ENCODE peak calls at places on chromosomes 4 and X, in four cellular contexts. One of them, this sample, is unnamed. For H3K9me3, the result is how much of the 10 kb centered on the place peaks cover.

GRCh38 chrX:119272882-119273806 is 37.1 kb downstream of the PGRMC1 start:
- DNase-seq in heart right ventricle: peak
- DNase-seq in endodermal cell: peak
- DNase-seq in breast epithelium: no peak
- DNase-seq in this sample: peak

GRCh38 chr4:53854991-53855885 is 209.2 kb downstream of the CHIC2 start:
- DNase-seq in heart right ventricle: no peak
- DNase-seq in endodermal cell: no peak
- DNase-seq in breast epithelium: no peak
- DNase-seq in this sample: no peak

GRCh38 chr4:135838889-135839288 is 1637.3 kb upstream of the PABPC4L start:
- DNase-seq in heart right ventricle: no peak
- DNase-seq in endodermal cell: peak
- DNase-seq in breast epithelium: no peak
- DNase-seq in this sample: no peak

GRCh38 chr4:4866833-4867744 is 7.6 kb downstream of the MSX1 start:
- DNase-seq in heart right ventricle: peak
- DNase-seq in endodermal cell: peak
- DNase-seq in breast epithelium: no peak
- DNase-seq in this sample: no peak

GRCh38 chr4:2079006-2079405 is 19.9 kb downstream of the NAT8L start:
- DNase-seq in heart right ventricle: no peak
- DNase-seq in endodermal cell: peak
- DNase-seq in breast epithelium: peak
- DNase-seq in this sample: no peak

GRCh38 chrX:19953145-19953544 is 37.7 kb downstream of the BCLAF3 start:
- DNase-seq in heart right ventricle: no peak
- DNase-seq in endodermal cell: no peak
- DNase-seq in breast epithelium: no peak
- DNase-seq in this sample: no peak

GRCh38 chrX:2577844-2578444 is 77.2 kb upstream of the DHRSX start:
- DNase-seq in heart right ventricle: no peak
- DNase-seq in endodermal cell: no peak
- DNase-seq in breast epithelium: no peak
- DNase-seq in this sample: no peak

GRCh38 chr4:102042843-102043802 is 252.6 kb downstream of the BANK1 start:
- DNase-seq in heart right ventricle: no peak
- DNase-seq in endodermal cell: no peak
- DNase-seq in breast epithelium: no peak
- DNase-seq in this sample: no peak

GRCh38 chrX:41923925-41924693 is 755 bp upstream of the CASK start:
- DNase-seq in heart right ventricle: peak
- DNase-seq in endodermal cell: peak
- DNase-seq in breast epithelium: no peak
- DNase-seq in this sample: no peak

GRCh38 chrX:133185938-133186337 is 32.2 kb downstream of the TFDP3 start:
- DNase-seq in heart right ventricle: no peak
- DNase-seq in endodermal cell: no peak
- DNase-seq in breast epithelium: no peak
- DNase-seq in this sample: no peak

GRCh38 chrX:13489451-13489850 is 80.0 kb upstream of the EGFL6 start:
- DNase-seq in heart right ventricle: peak
- DNase-seq in endodermal cell: no peak
- DNase-seq in breast epithelium: no peak
- DNase-seq in this sample: no peak

GRCh38 chr4:47031011-47031678 is at the start of gene GABRB1:
- DNase-seq in heart right ventricle: peak
- DNase-seq in endodermal cell: peak
- DNase-seq in breast epithelium: no peak
- DNase-seq in this sample: no peak

GRCh38 chr4:73726000-73726399 is 14.4 kb upstream of the CXCL8 start:
- DNase-seq in heart right ventricle: no peak
- DNase-seq in endodermal cell: no peak
- DNase-seq in breast epithelium: no peak
- DNase-seq in this sample: no peak

GRCh38 chr4:138110815-138111214 is 131.3 kb downstream of the SLC7A11 start:
- DNase-seq in heart right ventricle: no peak
- DNase-seq in endodermal cell: no peak
- DNase-seq in breast epithelium: no peak
- DNase-seq in this sample: no peak

GRCh38 chr4:124111922-124112321 is 600.6 kb downstream of the ANKRD50 start:
- DNase-seq in heart right ventricle: peak
- DNase-seq in endodermal cell: peak
- DNase-seq in breast epithelium: no peak
- DNase-seq in this sample: no peak

GRCh38 chr4:66855956-66856355 is 689.3 kb downstream of the CENPC start:
- DNase-seq in heart right ventricle: no peak
- DNase-seq in endodermal cell: no peak
- DNase-seq in breast epithelium: no peak
- DNase-seq in this sample: no peak

GRCh38 chr4:98027827-98028226 is 115.4 kb downstream of the STPG2 start:
- DNase-seq in heart right ventricle: no peak
- DNase-seq in endodermal cell: peak
- DNase-seq in breast epithelium: no peak
- DNase-seq in this sample: no peak

GRCh38 chr4:117417856-117418255 is 332.5 kb upstream of the TRAM1L1 start:
- DNase-seq in heart right ventricle: no peak
- DNase-seq in endodermal cell: no peak
- DNase-seq in breast epithelium: no peak
- DNase-seq in this sample: no peak

GRCh38 chrX:7190157-7190556 is 42.2 kb upstream of the PUDP start:
- DNase-seq in heart right ventricle: no peak
- DNase-seq in endodermal cell: no peak
- DNase-seq in breast epithelium: no peak
- DNase-seq in this sample: no peak

GRCh38 chr4:152850377-152850776 is 70.6 kb downstream of the ARFIP1 start:
- DNase-seq in heart right ventricle: peak
- DNase-seq in endodermal cell: peak
- DNase-seq in breast epithelium: no peak
- DNase-seq in this sample: peak

GRCh38 chrX:12228862-12229261 is 90.6 kb downstream of the FRMPD4 start:
- DNase-seq in heart right ventricle: no peak
- DNase-seq in endodermal cell: no peak
- DNase-seq in breast epithelium: no peak
- DNase-seq in this sample: no peak

GRCh38 chr4:167028976-167029375 is 205.3 kb downstream of the SPOCK3 start:
- DNase-seq in heart right ventricle: no peak
- DNase-seq in endodermal cell: no peak
- DNase-seq in breast epithelium: no peak
- DNase-seq in this sample: no peak

GRCh38 chrX:133337250-133337649 is 78.0 kb downstream of the GPC4 start:
- DNase-seq in heart right ventricle: peak
- DNase-seq in endodermal cell: no peak
- DNase-seq in breast epithelium: peak
- DNase-seq in this sample: no peak

GRCh38 chr4:26412381-26413372 is 77.6 kb downstream of the CCKAR start:
- DNase-seq in heart right ventricle: peak
- DNase-seq in endodermal cell: no peak
- DNase-seq in breast epithelium: no peak
- DNase-seq in this sample: no peak

GRCh38 chr4:159175165-159175988 is 72.5 kb downstream of the RAPGEF2 start:
- DNase-seq in heart right ventricle: peak
- DNase-seq in endodermal cell: peak
- DNase-seq in breast epithelium: no peak
- DNase-seq in this sample: peak

GRCh38 chrX:34659575-34659974 is 2.5 kb upstream of the TMEM47 start:
- DNase-seq in heart right ventricle: no peak
- DNase-seq in endodermal cell: peak
- DNase-seq in breast epithelium: no peak
- DNase-seq in this sample: no peak

GRCh38 chr4:36494016-36494415 is 212.6 kb downstream of the DTHD1 start:
- DNase-seq in heart right ventricle: no peak
- DNase-seq in endodermal cell: no peak
- DNase-seq in breast epithelium: no peak
- DNase-seq in this sample: no peak

GRCh38 chr4:110088670-110089069 is 109.7 kb downstream of the ELOVL6 start:
- DNase-seq in heart right ventricle: no peak
- DNase-seq in endodermal cell: no peak
- DNase-seq in breast epithelium: no peak
- DNase-seq in this sample: no peak

GRCh38 chr4:102116121-102116520 is 229.2 kb downstream of the SLC39A8 start:
- DNase-seq in heart right ventricle: no peak
- DNase-seq in endodermal cell: no peak
- DNase-seq in breast epithelium: no peak
- DNase-seq in this sample: no peak

GRCh38 chrX:17291141-17291900 is 83.7 kb upstream of the NHS start:
- DNase-seq in heart right ventricle: no peak
- DNase-seq in endodermal cell: no peak
- DNase-seq in breast epithelium: no peak
- DNase-seq in this sample: no peak

GRCh38 chrX:7996414-7996813 is 69.2 kb upstream of the PNPLA4 start:
- DNase-seq in heart right ventricle: peak
- DNase-seq in endodermal cell: peak
- DNase-seq in breast epithelium: no peak
- DNase-seq in this sample: no peak

GRCh38 chr4:36242629-36243354 is 1.5 kb downstream of the ARAP2 start:
- DNase-seq in heart right ventricle: no peak
- DNase-seq in endodermal cell: no peak
- DNase-seq in breast epithelium: no peak
- DNase-seq in this sample: no peak

GRCh38 chr4:26048378-26048882 is 134.4 kb downstream of the SMIM20 start:
- DNase-seq in heart right ventricle: peak
- DNase-seq in endodermal cell: no peak
- DNase-seq in breast epithelium: no peak
- DNase-seq in this sample: no peak

GRCh38 chr4:122170775-122171174 is 18.6 kb downstream of the BLTP1 start:
- DNase-seq in heart right ventricle: no peak
- DNase-seq in endodermal cell: no peak
- DNase-seq in breast epithelium: no peak
- DNase-seq in this sample: no peak

GRCh38 chrX:135389717-135390116 is 32.0 kb upstream of the SMIM10L2A start:
- DNase-seq in heart right ventricle: no peak
- DNase-seq in endodermal cell: no peak
- DNase-seq in breast epithelium: no peak
- DNase-seq in this sample: no peak

GRCh38 chr4:157220026-157220881 is at the start of gene GRIA2:
- DNase-seq in heart right ventricle: peak
- DNase-seq in endodermal cell: peak
- DNase-seq in breast epithelium: peak
- DNase-seq in this sample: no peak

GRCh38 chr4:157221895-157222763 is 1.6 kb downstream of the GRIA2 start:
- DNase-seq in heart right ventricle: no peak
- DNase-seq in endodermal cell: peak
- DNase-seq in breast epithelium: peak
- DNase-seq in this sample: no peak

GRCh38 chr4:157221426-157221894 is 932 bp downstream of the GRIA2 start:
- DNase-seq in heart right ventricle: no peak
- DNase-seq in endodermal cell: no peak
- DNase-seq in breast epithelium: no peak
- DNase-seq in this sample: no peak

GRCh38 chr4:157222764-157223145 is 2.2 kb downstream of the GRIA2 start:
- DNase-seq in heart right ventricle: no peak
- DNase-seq in endodermal cell: no peak
- DNase-seq in breast epithelium: no peak
- DNase-seq in this sample: no peak

GRCh38 chr4:157217708-157218107 is 2.8 kb upstream of the GRIA2 start:
- DNase-seq in heart right ventricle: no peak
- DNase-seq in endodermal cell: no peak
- DNase-seq in breast epithelium: no peak
- DNase-seq in this sample: no peak
- TF ChIP-seq CTCF in heart right ventricle: peak
- TF ChIP-seq CTCF in endodermal cell: peak
- TF ChIP-seq CTCF in breast epithelium: no peak
- TF ChIP-seq CTCF in this sample: no peak

DNA sequence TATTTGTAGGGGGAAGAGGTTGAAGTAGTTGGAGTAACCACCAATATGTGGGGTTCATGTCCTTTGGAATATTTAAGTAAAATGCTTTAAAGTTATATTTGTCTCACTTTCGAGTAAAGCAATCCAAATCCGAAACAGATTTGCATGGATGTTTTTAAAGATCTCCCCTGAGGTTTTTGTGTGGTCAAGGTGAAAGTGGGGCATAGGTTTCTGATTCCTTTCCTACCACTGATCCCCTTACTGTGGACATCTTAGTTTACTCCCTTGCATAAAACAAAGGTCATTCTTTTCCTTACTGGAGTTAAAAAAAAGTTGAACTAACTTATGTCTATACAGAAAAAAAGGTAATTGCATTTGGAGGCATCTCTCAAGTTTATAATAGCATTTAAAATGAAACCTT is 71.9 kb upstream of the PHOX2B start:
- DNase-seq in heart right ventricle: no peak
- DNase-seq in endodermal cell: no peak
- DNase-seq in breast epithelium: no peak
- DNase-seq in this sample: no peak
- H3K9me3 ChIP-seq in heart right ventricle: under half
- H3K9me3 ChIP-seq in endodermal cell: under half
- H3K9me3 ChIP-seq in breast epithelium: under half
- H3K9me3 ChIP-seq in this sample: under half

DNA sequence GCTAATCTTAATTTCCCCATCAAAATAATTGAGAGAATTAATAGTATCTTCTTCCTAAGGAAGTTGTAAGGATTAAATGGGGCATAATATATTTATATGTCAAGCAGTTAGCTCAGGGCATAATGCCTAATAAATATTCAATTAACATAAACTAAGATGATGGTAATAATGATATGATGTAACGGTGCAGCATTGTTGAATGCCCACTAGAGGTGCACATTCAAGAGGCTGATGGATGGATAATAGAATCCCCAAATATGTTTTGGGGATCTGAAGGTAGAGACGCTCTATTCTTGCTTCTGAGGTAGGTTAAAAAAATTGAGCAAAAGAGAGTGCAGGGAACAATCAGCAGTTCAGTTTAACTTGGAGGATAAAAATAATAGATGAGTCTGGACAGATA is 37.1 kb downstream of the ATOH1 start:
- DNase-seq in heart right ventricle: no peak
- DNase-seq in endodermal cell: no peak
- DNase-seq in breast epithelium: no peak
- DNase-seq in this sample: no peak
- TF ChIP-seq CTCF in heart right ventricle: no peak
- TF ChIP-seq CTCF in endodermal cell: peak
- TF ChIP-seq CTCF in breast epithelium: no peak
- TF ChIP-seq CTCF in this sample: no peak

GRCh38 chr4:113952452-113953029 is 26.9 kb downstream of the ARSJ start:
- DNase-seq in heart right ventricle: peak
- DNase-seq in endodermal cell: peak
- DNase-seq in breast epithelium: no peak
- DNase-seq in this sample: no peak
- H3K9me3 ChIP-seq in heart right ventricle: under half
- H3K9me3 ChIP-seq in endodermal cell: under half
- H3K9me3 ChIP-seq in breast epithelium: under half
- H3K9me3 ChIP-seq in this sample: under half

GRCh38 chr4:143025111-143025704 is 159.5 kb upstream of the USP38 start:
- DNase-seq in heart right ventricle: no peak
- DNase-seq in endodermal cell: peak
- DNase-seq in breast epithelium: no peak
- DNase-seq in this sample: no peak
- TF ChIP-seq CTCF in heart right ventricle: peak
- TF ChIP-seq CTCF in endodermal cell: peak
- TF ChIP-seq CTCF in breast epithelium: no peak
- TF ChIP-seq CTCF in this sample: no peak

This sample was measured in CD4-positive, alpha-beta T cell.